ENCODE peak calls at places on chromosome 11, in ten cellular contexts. J is BE2C; X is tibial nerve; L is Panc1; B is A673; Z is HCT116; A is upper lobe of right lung; T is right atrium auricular region; U is CD8-positive, alpha-beta T cell; Q is suprapubic skin. C is an unnamed sample. For H3K9me3, the result is how much of the 10 kb centered on the place peaks cover.

GRCh38 chr11:81219661-81220060 is 1514.0 kb downstream of the FAM181B start:
- DNase-seq in T (no peak), J (no peak), B (no peak), Z (no peak), U (no peak), A (no peak), L (no peak), Q (no peak), X (no peak), C (no peak)

GRCh38 chr11:26820739-26821138 is 98.9 kb upstream of the SLC5A12 start:
- DNase-seq in U (no peak), B (no peak), J (no peak), Z (no peak), L (no peak), X (no peak), T (no peak), Q (no peak), A (no peak), C (no peak)

GRCh38 chr11:123561046-123561781 is 93.2 kb downstream of the SCN3B start:
- DNase-seq in J (peak), T (no peak), A (no peak), Q (no peak), L (no peak), X (no peak), U (no peak), Z (no peak), B (no peak), C (peak)

GRCh38 chr11:95305726-95306522 is 74.9 kb upstream of the SESN3 start:
- DNase-seq in U (no peak), X (no peak), L (no peak), Q (no peak), J (no peak), T (no peak), Z (no peak), B (no peak), A (no peak), C (no peak)

GRCh38 chr11:78564037-78564888 is 10.4 kb downstream of the NARS2 start:
- DNase-seq in U (peak), X (no peak), A (no peak), J (peak), Q (no peak), B (peak), Z (peak), L (peak), T (no peak), C (peak)

GRCh38 chr11:86257446-86257845 is 12.9 kb downstream of the EED start:
- DNase-seq in Q (no peak), B (no peak), L (no peak), X (no peak), A (no peak), T (no peak), J (no peak), U (no peak), Z (no peak), C (no peak)

GRCh38 chr11:73374130-73374529 is 2.1 kb upstream of the RELT start:
- DNase-seq in Z (no peak), T (no peak), L (no peak), B (no peak), J (no peak), X (no peak), A (no peak), Q (no peak), U (no peak), C (no peak)

GRCh38 chr11:120086651-120087050 is 51.3 kb downstream of the TRIM29 start:
- DNase-seq in B (no peak), T (no peak), Z (no peak), L (no peak), X (no peak), U (no peak), J (no peak), Q (no peak), A (peak), C (no peak)

GRCh38 chr11:17439316-17439782 is 37.3 kb downstream of the ABCC8 start:
- DNase-seq in T (no peak), B (no peak), X (no peak), Z (no peak), A (no peak), Q (no peak), J (no peak), U (no peak), L (peak), C (no peak)

GRCh38 chr11:2150206-2150847 is 10.7 kb downstream of the INS start:
- DNase-seq in L (peak), B (peak), J (no peak), U (no peak), T (no peak), Z (peak), Q (no peak), X (no peak), A (no peak), C (no peak)

GRCh38 chr11:8257003-8257664 is 6.5 kb downstream of the LMO1 start:
- DNase-seq in B (no peak), T (no peak), L (no peak), J (no peak), X (no peak), U (no peak), A (peak), Q (peak), Z (no peak), C (no peak)

GRCh38 chr11:19954899-19955298 is 205.4 kb downstream of the DBX1 start:
- DNase-seq in A (no peak), Z (no peak), L (no peak), J (no peak), B (no peak), U (no peak), T (no peak), Q (no peak), X (no peak), C (no peak)

GRCh38 chr11:104343578-104343977 is 179.6 kb upstream of the PDGFD start:
- DNase-seq in T (no peak), U (no peak), B (peak), L (no peak), Z (peak), Q (no peak), X (no peak), A (no peak), J (no peak), C (no peak)

GRCh38 chr11:10606536-10607208 is 38.2 kb upstream of the LYVE1 start:
- DNase-seq in J (no peak), B (no peak), A (no peak), U (no peak), X (no peak), Z (no peak), L (no peak), Q (no peak), T (no peak), C (no peak)

GRCh38 chr11:77065878-77066228 is 918 bp upstream of the CAPN5 start:
- DNase-seq in Z (no peak), T (peak), X (peak), U (no peak), J (no peak), A (peak), L (no peak), B (peak), Q (peak), C (peak)

GRCh38 chr11:66688561-66689534 is 11.2 kb upstream of the RBM4B start:
- DNase-seq in U (no peak), Q (peak), Z (no peak), B (no peak), L (no peak), A (peak), T (no peak), X (no peak), J (no peak), C (no peak)

GRCh38 chr11:86091566-86091965 is 22.7 kb upstream of the PICALM start:
- DNase-seq in Z (no peak), T (no peak), U (no peak), A (no peak), L (no peak), J (no peak), B (no peak), Q (no peak), X (no peak), C (no peak)

GRCh38 chr11:128695539-128696221 is 1.8 kb downstream of the FLI1 start:
- DNase-seq in J (no peak), T (no peak), Q (no peak), A (no peak), U (peak), L (no peak), X (no peak), Z (no peak), B (no peak), C (no peak)

GRCh38 chr11:103887001-103887680 is 149.3 kb upstream of the DDI1 start:
- DNase-seq in J (no peak), L (no peak), T (no peak), Z (no peak), B (no peak), U (no peak), Q (no peak), A (no peak), X (no peak), C (no peak)

GRCh38 chr11:121210445-121210970 is 82.1 kb upstream of the SC5D start:
- DNase-seq in A (no peak), Z (no peak), X (no peak), T (no peak), U (no peak), B (no peak), Q (no peak), J (no peak), L (no peak), C (no peak)

GRCh38 chr11:125455851-125456250 is 40.2 kb downstream of the FEZ1 start:
- DNase-seq in J (no peak), L (no peak), X (no peak), B (no peak), Q (no peak), T (no peak), U (no peak), Z (no peak), A (no peak), C (no peak)

GRCh38 chr11:81869337-81870065 is 864.2 kb downstream of the FAM181B start:
- DNase-seq in Q (no peak), X (no peak), A (no peak), B (no peak), L (no peak), T (no peak), J (no peak), Z (no peak), U (peak), C (no peak)

GRCh38 chr11:57597461-57597892 is at the start of gene SERPING1:
- DNase-seq in J (no peak), B (no peak), L (no peak), X (peak), Z (no peak), Q (peak), A (peak), T (peak), U (no peak), C (no peak)

GRCh38 chr11:34773826-34774225 is 142.4 kb downstream of the APIP start:
- DNase-seq in Z (no peak), X (no peak), L (no peak), Q (no peak), J (no peak), U (no peak), B (no peak), A (no peak), T (no peak), C (no peak)

GRCh38 chr11:1344056-1344635 is 34.7 kb upstream of the TOLLIP start:
- DNase-seq in T (no peak), Z (no peak), Q (no peak), L (no peak), B (no peak), U (no peak), A (no peak), X (no peak), J (no peak), C (no peak)

GRCh38 chr11:26231252-26231661 is 100.7 kb upstream of the ANO3 start:
- DNase-seq in J (no peak), Z (no peak), L (no peak), X (no peak), A (no peak), T (no peak), B (no peak), Q (no peak), U (no peak), C (no peak)

GRCh38 chr11:74650498-74650897 is 58.1 kb downstream of the POLD3 start:
- DNase-seq in X (no peak), T (no peak), Z (no peak), A (no peak), U (no peak), J (no peak), L (no peak), B (no peak), Q (no peak), C (no peak)

GRCh38 chr11:45347343-45347742 is 61.2 kb upstream of the SYT13 start:
- DNase-seq in L (no peak), X (no peak), J (no peak), Z (no peak), Q (no peak), U (no peak), T (no peak), A (no peak), B (no peak), C (no peak)

DNA sequence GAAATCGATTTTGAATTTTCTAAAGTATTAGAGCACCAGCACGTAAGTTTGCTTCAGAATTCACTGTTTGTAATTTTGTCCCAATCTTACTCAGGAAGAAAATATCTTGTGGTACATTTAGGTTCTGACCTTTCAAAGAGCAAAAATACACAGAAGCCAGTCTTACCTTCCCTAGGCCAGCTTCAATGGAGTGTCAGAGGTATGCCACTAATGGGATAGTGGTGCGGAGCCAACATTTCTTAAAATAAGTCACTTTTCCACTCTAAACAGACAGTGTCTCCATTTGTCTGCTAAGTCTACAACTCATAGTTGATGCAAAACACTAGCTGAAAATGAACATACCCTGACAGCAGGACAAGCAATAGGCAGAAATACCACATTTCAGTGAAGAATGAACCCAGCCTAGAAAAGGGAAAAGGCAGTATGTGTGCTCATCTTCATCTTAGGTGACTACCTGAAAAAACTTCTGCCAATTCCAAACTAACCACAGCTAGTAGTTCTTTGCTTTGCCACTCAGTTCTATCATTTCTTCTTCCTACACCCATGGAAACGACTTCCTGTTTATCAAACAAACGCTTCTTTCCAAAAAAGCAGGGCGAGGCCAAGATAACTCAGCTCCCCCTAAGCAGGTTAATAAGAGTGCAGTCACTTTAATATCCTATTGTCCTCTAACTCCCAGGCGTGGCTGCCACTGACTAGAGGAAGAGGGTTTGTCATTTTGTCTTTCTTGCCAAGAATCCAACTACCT is 94.0 kb upstream of the APOA1 start:
- DNase-seq in Z (no peak), T (peak), B (peak), X (no peak), A (no peak), J (no peak), U (peak), Q (peak), L (no peak), C (no peak)
- H3K4me3 ChIP-seq in Z (no peak), T (no peak), B (no peak), X (no peak), A (no peak), J (no peak), U (peak), Q (no peak), L (no peak), C (no peak)

GRCh38 chr11:116927163-116927772 is 89.8 kb upstream of the APOA1 start:
- DNase-seq in A (no peak), Z (no peak), Q (no peak), U (peak), B (peak), J (peak), X (no peak), L (no peak), T (no peak), C (peak)
- TF ChIP-seq CTCF in A (peak), Z (peak), Q (no peak), U (peak), B (peak), J (peak), X (peak), L (peak), T (no peak), C (peak)

GRCh38 chr11:70551323-70552166 is 153.2 kb downstream of the CTTN start:
- DNase-seq in U (no peak), A (no peak), Q (no peak), J (no peak), L (no peak), T (no peak), B (no peak), Z (no peak), X (no peak), C (no peak)

GRCh38 chr11:70555092-70555491 is 156.8 kb downstream of the CTTN start:
- DNase-seq in B (no peak), J (no peak), Z (no peak), Q (no peak), A (no peak), T (no peak), U (no peak), L (no peak), X (no peak), C (no peak)

GRCh38 chr11:70552167-70552435 is 153.8 kb downstream of the CTTN start:
- DNase-seq in Q (no peak), T (no peak), Z (no peak), A (no peak), X (no peak), L (no peak), B (no peak), U (no peak), J (no peak), C (no peak)

GRCh38 chr11:70550456-70551195 is 152.3 kb downstream of the CTTN start:
- DNase-seq in L (no peak), Z (no peak), B (no peak), U (no peak), Q (no peak), J (no peak), A (no peak), T (no peak), X (no peak), C (no peak)

DNA sequence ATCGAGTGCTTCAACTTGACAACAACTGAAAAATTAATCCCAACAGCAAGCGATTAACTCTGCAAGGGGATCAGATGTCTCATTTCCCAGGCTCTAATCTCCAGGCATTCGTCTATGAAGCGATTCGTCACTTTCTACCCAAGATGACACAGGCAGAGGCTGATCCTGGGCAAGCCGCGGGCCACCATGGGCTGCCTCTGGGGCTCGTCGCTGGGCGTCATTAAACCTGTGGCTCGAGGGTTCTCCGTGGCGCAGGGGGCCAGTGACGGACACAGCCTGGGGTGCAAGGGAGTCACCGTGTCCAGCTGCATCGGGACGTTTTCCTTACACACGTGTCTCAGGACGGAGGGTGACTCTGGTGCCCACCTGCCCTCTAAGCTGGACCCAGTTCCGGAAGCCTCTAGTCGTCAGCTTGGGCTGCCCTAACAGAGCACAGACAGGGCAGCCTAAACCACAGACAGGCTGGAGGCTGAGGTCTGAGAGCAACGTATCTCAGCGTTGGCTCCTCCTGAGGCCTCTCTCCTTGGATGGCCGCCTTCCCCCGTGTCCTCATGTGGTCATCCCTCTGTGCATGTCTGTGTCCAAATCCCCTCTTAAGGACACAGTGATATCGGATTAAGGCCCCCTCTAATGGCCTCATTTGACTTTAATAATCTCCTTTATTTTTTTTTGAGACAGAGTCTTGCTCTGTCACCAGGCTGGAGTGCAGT is 154.3 kb downstream of the CTTN start:
- DNase-seq in L (no peak), U (no peak), Q (no peak), B (peak), X (no peak), T (no peak), J (no peak), A (no peak), Z (no peak), C (peak)
- H3K9me3 ChIP-seq in L (under half), U (under half), Q (under half), B (under half), X (under half), T (under half), J (under half), A (under half), Z (under half), C (under half)

GRCh38 chr11:3359092-3359824 is 19.7 kb downstream of the ZNF195 start:
- DNase-seq in J (no peak), Q (no peak), X (no peak), Z (no peak), B (no peak), U (no peak), A (no peak), T (no peak), L (no peak), C (no peak)
- H3K4me3 ChIP-seq in J (no peak), Q (no peak), X (no peak), Z (no peak), B (no peak), U (no peak), A (no peak), T (no peak), L (no peak), C (no peak)

DNA sequence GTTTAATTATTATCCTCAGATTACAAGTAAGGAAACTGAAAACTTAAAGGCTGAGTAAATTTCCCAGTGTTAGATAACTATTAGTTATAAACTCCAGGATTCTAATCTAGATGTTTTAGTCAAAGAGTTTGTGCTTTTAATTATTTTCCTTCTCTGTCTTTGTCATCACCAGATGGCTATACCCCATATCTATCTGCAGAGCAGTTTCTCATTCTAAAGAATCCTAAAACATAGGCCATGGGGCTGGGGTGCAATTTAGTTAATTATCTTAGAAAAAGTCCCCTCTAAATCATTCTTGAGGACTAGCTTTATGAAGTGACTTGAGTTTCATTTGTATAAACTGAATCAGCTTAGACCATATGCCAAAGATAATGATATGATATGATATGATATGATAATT is 556.3 kb upstream of the ANO5 start:
- DNase-seq in T (no peak), X (no peak), U (no peak), L (no peak), Q (no peak), Z (no peak), A (no peak), J (no peak), B (no peak), C (no peak)
- TF ChIP-seq CTCF in T (no peak), X (no peak), U (no peak), L (no peak), Q (no peak), Z (no peak), A (no peak), J (no peak), B (no peak), C (no peak)

GRCh38 chr11:31822604-31823371 is 11.7 kb upstream of the PAX6 start:
- DNase-seq in Z (no peak), X (no peak), J (no peak), B (no peak), Q (no peak), U (no peak), A (no peak), T (no peak), L (no peak), C (no peak)

GRCh38 chr11:31823372-31824371 is 12.6 kb upstream of the PAX6 start:
- DNase-seq in Q (no peak), Z (no peak), U (no peak), J (no peak), X (no peak), A (no peak), T (no peak), B (no peak), L (no peak), C (no peak)

GRCh38 chr11:31826530-31827438 is 15.7 kb upstream of the PAX6 start:
- DNase-seq in L (no peak), Q (no peak), T (no peak), J (no peak), X (no peak), B (no peak), Z (no peak), A (no peak), U (no peak), C (no peak)

GRCh38 chr11:31825453-31826391 is 14.6 kb upstream of the PAX6 start:
- DNase-seq in X (no peak), U (no peak), Z (no peak), L (no peak), A (no peak), T (no peak), Q (no peak), J (no peak), B (peak), C (no peak)

DNA sequence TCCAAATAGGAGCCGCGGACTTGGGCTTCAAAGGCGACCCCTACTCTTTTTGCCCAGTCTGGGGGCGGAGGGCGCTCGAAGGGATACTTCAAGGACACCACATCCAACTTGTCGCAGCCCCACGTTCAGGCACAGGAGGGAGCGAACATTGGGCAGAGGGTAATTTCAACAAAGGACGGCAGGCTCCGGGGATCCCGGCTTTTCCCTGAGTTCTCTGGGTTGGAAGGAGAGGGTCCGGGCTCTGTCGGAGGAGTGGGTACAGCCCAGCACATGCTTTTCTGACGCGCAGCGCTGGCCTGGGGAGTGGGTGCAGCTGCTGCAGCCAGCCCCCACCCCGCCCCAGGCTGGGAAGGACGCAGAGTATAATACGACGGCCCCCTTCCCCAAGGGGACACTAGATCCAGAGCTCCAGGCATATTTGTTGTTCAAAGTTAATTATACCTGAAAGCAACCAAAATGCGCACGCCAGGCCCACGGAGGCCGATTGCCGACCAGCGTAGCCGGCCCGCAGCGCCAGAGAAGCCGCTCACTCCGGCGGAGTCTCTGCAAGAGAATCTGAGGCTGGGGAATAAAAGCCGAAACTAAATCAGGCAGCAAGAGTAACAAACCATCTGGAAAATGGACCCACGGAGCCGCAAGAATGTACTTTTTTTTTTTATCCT is 13.8 kb upstream of the PAX6 start:
- DNase-seq in L (no peak), X (no peak), J (no peak), B (no peak), U (no peak), Z (no peak), A (no peak), Q (no peak), T (no peak), C (no peak)
- H3K9me3 ChIP-seq in L (under half), X (under half), J (under half), B (under half), U (under half), Z (under half), A (under half), Q (under half), T (under half), C (under half)